ENCODE peak calls at places on chromosomes 1 and 21, in seven cellular contexts. D, A, M, F, N, L and R are unnamed samples.

GRCh38 chr21:45420061-45420521 is 15.1 kb downstream of the COL18A1 start:
- DNase-seq in D (no peak), F (peak), A (no peak), L (no peak), N (no peak), M (no peak), R (no peak)

GRCh38 chr21:17003221-17003620 is 509.6 kb upstream of the CXADR start:
- DNase-seq in A (no peak), D (no peak), M (peak), L (peak), N (no peak), F (no peak), R (no peak)

GRCh38 chr1:34176830-34177613 is at the start of gene C1orf94:
- DNase-seq in M (no peak), A (no peak), N (no peak), F (no peak), L (no peak), D (no peak), R (no peak)

GRCh38 chr1:87197156-87197555 is 131.5 kb upstream of the LMO4 start:
- DNase-seq in A (no peak), F (no peak), D (no peak), L (peak), M (no peak), N (no peak), R (no peak)

GRCh38 chr21:42092805-42093590 is 21.9 kb downstream of the UMODL1 start:
- DNase-seq in D (no peak), M (no peak), F (no peak), A (no peak), N (no peak), L (no peak), R (no peak)

GRCh38 chr1:189899686-189900495 is 577.8 kb downstream of the BRINP3 start:
- DNase-seq in N (no peak), D (no peak), M (no peak), L (no peak), A (no peak), F (no peak), R (no peak)

GRCh38 chr21:18356801-18357200 is 46.8 kb downstream of the TMPRSS15 start:
- DNase-seq in F (no peak), M (no peak), N (no peak), D (no peak), L (no peak), A (no peak), R (no peak)

GRCh38 chr21:40254540-40255455 is 387.6 kb downstream of the PCP4 start:
- DNase-seq in F (no peak), L (no peak), D (no peak), M (no peak), N (no peak), A (no peak), R (no peak)

GRCh38 chr1:113998361-113998760 is 19.1 kb downstream of the OLFML3 start:
- DNase-seq in M (no peak), D (no peak), F (no peak), L (peak), A (no peak), N (no peak), R (no peak)

GRCh38 chr1:213724640-213725536 is 262.9 kb upstream of the PROX1 start:
- DNase-seq in F (no peak), M (no peak), D (no peak), N (no peak), L (peak), A (peak), R (peak)

GRCh38 chr1:153659656-153660055 is 1.2 kb downstream of the SNAPIN start:
- DNase-seq in M (no peak), F (no peak), N (no peak), L (no peak), A (no peak), D (no peak), R (no peak)

GRCh38 chr1:154334647-154335350 is 9.5 kb downstream of the ATP8B2 start:
- DNase-seq in L (peak), F (peak), D (peak), A (peak), M (peak), N (peak), R (peak)

GRCh38 chr1:192159034-192159433 is 772 bp downstream of the RGS18 start:
- DNase-seq in A (no peak), L (no peak), N (no peak), M (no peak), D (peak), F (no peak), R (no peak)

GRCh38 chr1:160325252-160325651 is 17.8 kb downstream of the COPA start:
- DNase-seq in L (no peak), A (no peak), D (no peak), M (no peak), N (no peak), F (no peak), R (no peak)

GRCh38 chr1:160328171-160328570 is 14.9 kb downstream of the COPA start:
- DNase-seq in L (no peak), N (no peak), A (no peak), F (no peak), D (no peak), M (no peak), R (no peak)

GRCh38 chr1:160326393-160326792 is 16.7 kb downstream of the COPA start:
- DNase-seq in M (no peak), D (no peak), L (no peak), A (no peak), N (no peak), F (no peak), R (no peak)

GRCh38 chr1:160332516-160332915 is 10.5 kb downstream of the COPA start:
- DNase-seq in L (no peak), A (no peak), M (no peak), F (no peak), D (no peak), N (no peak), R (no peak)

GRCh38 chr1:160330119-160330518 is 12.9 kb downstream of the COPA start:
- DNase-seq in A (no peak), F (no peak), M (peak), N (no peak), D (no peak), L (no peak), R (no peak)
- TF ChIP-seq CTCF in A (no peak), F (no peak), M (no peak), N (no peak), D (no peak), L (no peak), R (no peak)

GRCh38 chr1:94828251-94828650 is 8.1 kb downstream of the SLC44A3 start:
- DNase-seq in N (no peak), F (no peak), D (no peak), A (no peak), M (no peak), L (no peak), R (no peak)
- TF ChIP-seq CTCF in N (no peak), F (no peak), D (no peak), A (no peak), M (no peak), L (no peak), R (no peak)

GRCh38 chr21:25360593-25360992 is 246.7 kb downstream of the MRPL39 start:
- DNase-seq in A (no peak), F (no peak), L (no peak), D (no peak), M (no peak), N (no peak), R (no peak)
- TF ChIP-seq CTCF in A (no peak), F (no peak), L (peak), D (peak), M (no peak), N (no peak), R (no peak)

GRCh38 chr1:28176492-28177470 is at the start of gene PTAFR:
- DNase-seq in M (no peak), D (peak), L (no peak), F (no peak), N (no peak), A (peak), R (no peak)
- TF ChIP-seq CTCF in M (no peak), D (no peak), L (no peak), F (no peak), N (no peak), A (no peak), R (no peak)

DNA sequence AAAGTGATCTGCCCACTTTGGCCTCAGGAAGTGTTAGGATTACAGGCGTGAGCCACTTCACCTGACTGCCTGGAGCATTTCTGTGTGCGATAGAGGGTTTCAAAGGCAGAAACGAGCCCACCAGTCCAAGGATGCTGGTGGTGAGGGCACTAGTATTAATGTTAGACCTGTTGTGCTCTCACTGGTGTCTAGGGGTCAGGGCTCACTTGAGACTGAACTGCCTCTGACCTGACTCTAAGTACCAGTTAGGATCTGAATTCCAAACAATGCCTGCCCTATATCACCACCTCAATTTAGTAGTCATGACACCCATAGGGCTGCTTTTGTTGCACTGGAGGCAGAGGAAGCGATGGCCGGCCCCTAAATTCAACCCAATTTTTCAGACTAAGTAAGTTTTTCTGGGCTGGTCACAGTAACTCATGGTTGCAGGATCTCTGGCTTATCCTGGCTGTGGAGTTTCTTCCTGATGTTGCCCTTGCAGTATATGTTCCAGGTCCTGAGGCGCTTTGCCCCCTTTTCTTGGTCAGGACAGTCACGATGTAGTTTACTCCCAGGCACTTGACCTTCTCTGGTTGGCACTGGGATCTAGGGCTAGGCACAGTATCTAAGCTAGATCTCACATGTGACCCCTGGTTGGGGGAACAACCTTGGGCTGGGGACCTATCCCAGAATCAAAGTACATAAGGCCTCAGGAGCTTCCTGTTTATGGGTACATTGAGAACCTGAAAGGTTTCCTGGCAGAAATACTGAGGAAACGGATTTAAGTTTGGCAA is 4.5 kb downstream of the CCDC17 start:
- DNase-seq in A (no peak), N (no peak), D (no peak), M (no peak), L (no peak), F (no peak), R (peak)
- TF ChIP-seq CTCF in A (no peak), N (no peak), D (no peak), M (no peak), L (no peak), F (no peak), R (no peak)

GRCh38 chr21:27564684-27565280 is 597.9 kb upstream of the ADAMTS5 start:
- DNase-seq in D (peak), M (peak), N (peak), L (peak), F (peak), A (no peak), R (peak)
- TF ChIP-seq CTCF in D (peak), M (peak), N (peak), L (peak), F (no peak), A (peak), R (peak)